ENCODE peak calls at places on chromosomes 2 and 18, in nine cellular contexts. X is K562, F is HepG2, W is sigmoid colon, Z is H1, H is transverse colon, P is GM12878, L is suprapubic skin, G is stomach. D is an unnamed sample.
A peak's percentile ranks its signal among the peaks of the same experiment; 100 is the strongest.

GRCh38 chr2:24912523-24912922 is 7.5 kb downstream of the ADCY3 start:
- DNase-seq in X (no peak), F (no peak), W (no peak), Z (no peak), H (peak; percentile 74), P (no peak), L (no peak), G (no peak), D (no peak)

GRCh38 chr2:58541511-58541910 is 300.4 kb upstream of the FANCL start:
- DNase-seq in X (no peak), F (no peak), W (no peak), Z (no peak), H (no peak), P (no peak), L (no peak), G (no peak), D (no peak)

GRCh38 chr2:190569994-190570755 is 35.7 kb upstream of the NEMP2 start:
- DNase-seq in X (no peak), F (no peak), W (no peak), Z (no peak), H (no peak), P (no peak), L (no peak), G (no peak), D (no peak)

GRCh38 chr2:71417300-71418202 is 35.8 kb upstream of the DYSF start:
- DNase-seq in X (no peak), F (no peak), W (no peak), Z (no peak), H (no peak), P (no peak), L (no peak), G (no peak), D (no peak)

GRCh38 chr2:205323929-205324328 is 358.4 kb upstream of the NRP2 start:
- DNase-seq in X (no peak), F (no peak), W (no peak), Z (no peak), H (no peak), P (no peak), L (no peak), G (no peak), D (no peak)

GRCh38 chr2:143241403-143242088 is 112.3 kb downstream of the ARHGAP15 start:
- DNase-seq in X (no peak), F (no peak), W (no peak), Z (no peak), H (no peak), P (no peak), L (no peak), G (no peak), D (no peak)

GRCh38 chr18:9741821-9742541 is 33.9 kb downstream of the RAB31 start:
- DNase-seq in X (no peak), F (peak; percentile 29), W (no peak), Z (no peak), H (no peak), P (no peak), L (no peak), G (no peak), D (no peak)

GRCh38 chr2:174465327-174465726 is 21.5 kb downstream of the GPR155 start:
- DNase-seq in X (no peak), F (peak; percentile 32), W (no peak), Z (no peak), H (no peak), P (no peak), L (no peak), G (no peak), D (no peak)

DNA sequence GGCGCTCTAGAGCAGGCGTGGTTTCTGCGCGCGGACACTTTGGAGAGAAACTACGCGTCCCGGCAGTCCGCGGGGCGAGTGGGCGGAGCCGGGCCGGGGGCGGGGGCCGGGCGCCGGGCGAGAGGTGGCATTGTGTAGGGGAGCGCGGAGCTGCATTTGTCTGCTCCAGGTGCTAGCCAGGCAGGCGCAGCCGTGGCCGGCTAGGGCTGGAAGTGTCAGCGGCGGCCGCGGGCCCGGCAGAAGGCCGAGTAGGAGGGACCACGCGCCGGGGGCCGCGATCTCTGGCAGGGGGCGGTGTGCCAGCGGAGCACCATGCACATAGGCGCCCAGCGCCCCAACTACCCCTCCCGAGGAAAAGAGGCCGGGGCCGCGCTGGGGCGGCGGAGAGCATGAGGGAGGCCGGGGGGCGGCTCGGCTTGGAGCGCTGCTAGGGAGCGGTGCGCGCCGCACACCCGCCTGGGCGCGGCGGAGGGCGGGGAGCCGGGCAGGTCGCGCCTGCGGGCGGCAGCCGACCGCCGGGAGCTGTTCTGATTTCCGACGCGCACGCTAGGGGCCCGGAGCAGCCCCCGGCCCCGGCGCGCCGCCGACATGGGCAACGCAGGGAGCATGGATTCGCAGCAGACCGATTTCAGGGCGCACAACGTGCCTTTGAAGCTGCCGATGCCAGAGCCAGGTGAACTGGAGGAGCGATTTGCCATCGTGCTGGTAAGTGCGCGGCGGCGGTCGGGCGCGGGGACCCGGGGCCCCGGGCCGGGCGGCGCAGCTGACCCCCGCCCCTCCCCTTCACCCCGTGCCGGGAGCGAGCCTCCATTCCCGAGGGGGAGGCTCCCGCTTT is at the start of gene FMNL2:
- DNase-seq in X (peak; percentile 81), F (peak; percentile 88), W (peak; percentile 91), Z (peak; percentile 95), H (peak; percentile 88), P (peak; percentile 24), L (peak; percentile 90), G (peak; percentile 87), D (peak; percentile 89)
- TF ChIP-seq POLR2AphosphoS5 in X (no peak), F (peak; percentile 95), W (peak; percentile 80), Z (peak; percentile 88), H (peak; percentile 71), P (peak; percentile 54), L (no peak), G (no peak), D (peak; percentile 88)

DNA sequence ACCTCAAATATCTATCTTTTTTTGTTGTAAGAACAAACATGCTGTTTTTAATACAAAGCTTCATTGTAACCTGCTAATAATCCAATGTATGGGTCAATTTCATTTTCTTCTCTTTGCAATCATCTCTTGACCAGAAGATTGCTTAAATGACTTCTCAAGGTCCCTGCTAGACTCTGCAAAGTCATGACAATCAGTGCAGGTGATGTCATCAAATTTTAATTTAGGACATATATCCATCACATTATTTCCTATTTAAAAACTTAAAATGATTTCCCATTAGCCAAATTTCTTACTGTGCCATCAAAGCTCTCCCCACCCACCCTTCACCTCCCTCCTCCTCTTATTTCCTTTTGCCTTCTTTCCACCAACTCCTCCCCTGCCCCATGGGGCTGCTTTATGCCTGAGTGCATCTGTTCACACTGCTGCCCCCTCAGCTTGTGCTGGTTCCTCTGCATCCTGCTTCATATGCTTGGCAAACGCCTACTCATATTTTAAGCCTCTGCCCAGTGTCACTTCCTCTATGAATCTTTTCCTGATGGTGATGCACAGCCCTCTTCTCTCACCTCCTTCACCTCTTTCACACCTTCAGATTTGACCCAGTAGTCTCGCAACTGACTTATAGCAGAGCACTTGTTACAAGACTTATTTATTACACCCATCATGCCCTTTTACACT is 20.3 kb downstream of the PLEK start:
- DNase-seq in X (no peak), F (no peak), W (no peak), Z (no peak), H (no peak), P (peak; percentile 95), L (no peak), G (no peak), D (no peak)
- TF ChIP-seq POLR2A in X (no peak), F (no peak), W (no peak), Z (no peak), H (no peak), P (peak; percentile 59), L (no peak), G (no peak), D (no peak)

GRCh38 chr2:241225983-241226382 is 37.5 kb downstream of the ANO7 start:
- DNase-seq in X (no peak), F (no peak), W (no peak), Z (no peak), H (no peak), P (no peak), L (no peak), G (no peak), D (no peak)

GRCh38 chr2:241223211-241224067 is 35.0 kb downstream of the ANO7 start:
- DNase-seq in X (no peak), F (peak; percentile 76), W (no peak), Z (no peak), H (no peak), P (no peak), L (no peak), G (no peak), D (no peak)

GRCh38 chr2:241224851-241225438 is 36.5 kb downstream of the ANO7 start:
- DNase-seq in X (no peak), F (no peak), W (no peak), Z (no peak), H (no peak), P (no peak), L (no peak), G (no peak), D (no peak)

GRCh38 chr2:241225545-241225944 is 37.1 kb downstream of the ANO7 start:
- DNase-seq in X (no peak), F (no peak), W (no peak), Z (no peak), H (no peak), P (no peak), L (no peak), G (no peak), D (peak; percentile 71)

GRCh38 chr2:241224068-241224850 is 35.8 kb downstream of the ANO7 start:
- DNase-seq in X (no peak), F (peak; percentile 87), W (no peak), Z (no peak), H (no peak), P (no peak), L (no peak), G (no peak), D (no peak)
- TF ChIP-seq EP300 in X (no peak), F (no peak), W (no peak), Z (no peak), H (no peak), P (no peak), L (no peak), G (no peak), D (no peak)

GRCh38 chr18:22194151-22194598 is 24.8 kb downstream of the GATA6 start:
- DNase-seq in X (peak; percentile 80), F (peak; percentile 96), W (no peak), Z (no peak), H (peak; percentile 83), P (no peak), L (peak; percentile 48), G (peak; percentile 78), D (no peak)
- TF ChIP-seq POLR2AphosphoS5 in X (peak; percentile 97), F (no peak), W (no peak), Z (no peak), H (peak; percentile 56), P (no peak), L (no peak), G (peak; percentile 93), D (no peak)

GRCh38 chr2:41840702-41841551 is 206.9 kb upstream of the PKDCC start:
- DNase-seq in X (peak; percentile 96), F (peak; percentile 96), W (peak; percentile 98), Z (peak; percentile 99), H (peak; percentile 98), P (peak; percentile 88), L (peak; percentile 99), G (peak; percentile 97), D (peak; percentile 95)
- TF ChIP-seq POLR2A in X (no peak), F (peak; percentile 81), W (peak; percentile 43), Z (peak; percentile 79), H (peak; percentile 74), P (peak; percentile 73), L (peak; percentile 57), G (no peak), D (no peak)